ENCODE peak calls at places on chromosomes 7 and 10, in eight cellular contexts. C is A549; Y is HCT116; I is Karpas-422; X is aorta; Z is sigmoid colon; S is CD8-positive, alpha-beta memory T cell; P is heart right ventricle. V is an unnamed sample.

GRCh38 chr10:91549296-91549695 is 83.6 kb downstream of the PPP1R3C start:
- DNase-seq in Y (no peak), I (no peak), P (no peak), Z (no peak), X (no peak), S (no peak), C (no peak), V (no peak)

GRCh38 chr7:45721949-45722598 is 147.9 kb downstream of the ADCY1 start:
- DNase-seq in S (no peak), C (no peak), X (no peak), Z (no peak), P (no peak), Y (no peak), I (no peak), V (no peak)

GRCh38 chr10:35412900-35413491 is 76.7 kb downstream of the CCNY start:
- DNase-seq in C (no peak), P (no peak), Z (peak; percentile 11), S (no peak), I (no peak), X (no peak), Y (no peak), V (no peak)

GRCh38 chr10:120984221-120984620 is 133.1 kb downstream of the WDR11 start:
- DNase-seq in I (no peak), P (no peak), X (no peak), C (no peak), S (no peak), Y (no peak), Z (no peak), V (no peak)

GRCh38 chr7:130133029-130133774 is 62.9 kb downstream of the KLHDC10 start:
- DNase-seq in S (no peak), Y (no peak), C (no peak), I (no peak), X (no peak), P (no peak), Z (no peak), V (no peak)

GRCh38 chr10:125608474-125608873 is 74.5 kb downstream of the TEX36 start:
- DNase-seq in P (no peak), Z (no peak), S (no peak), Y (no peak), I (no peak), X (no peak), C (no peak), V (no peak)

GRCh38 chr10:21078410-21079329 is 181.6 kb upstream of the NEBL start:
- DNase-seq in Z (peak; percentile 68), X (peak; percentile 54), I (peak; percentile 79), C (peak; percentile 81), S (no peak), Y (peak; percentile 58), P (peak; percentile 72), V (peak; percentile 62)

GRCh38 chr10:8036521-8037198 is 17.8 kb upstream of the GATA3 start:
- DNase-seq in C (no peak), X (no peak), S (no peak), Y (no peak), P (no peak), Z (no peak), I (no peak), V (no peak)

GRCh38 chr10:80598084-80598798 is 60.5 kb downstream of the SH2D4B start:
- DNase-seq in Y (no peak), C (no peak), S (no peak), I (peak; percentile 41), Z (peak; percentile 1), X (no peak), P (no peak), V (no peak)

GRCh38 chr10:101655581-101655980 is 39.4 kb downstream of the FBXW4 start:
- DNase-seq in X (no peak), S (no peak), P (peak; percentile 8), Z (peak; percentile 84), C (no peak), I (no peak), Y (no peak), V (no peak)

GRCh38 chr7:6179620-6180343 is 92.6 kb downstream of the CYTH3 start:
- DNase-seq in X (no peak), P (no peak), Z (peak; percentile 34), S (no peak), I (no peak), Y (no peak), C (no peak), V (no peak)

GRCh38 chr10:86888585-86889381 is 68.6 kb downstream of the MMRN2 start:
- DNase-seq in X (no peak), Z (no peak), C (no peak), P (no peak), S (no peak), I (peak; percentile 78), Y (no peak), V (no peak)

GRCh38 chr7:54725255-54725654 is 33.8 kb downstream of the SEC61G start:
- DNase-seq in I (no peak), P (no peak), X (no peak), Z (no peak), C (peak; percentile 61), Y (no peak), S (no peak), V (no peak)

GRCh38 chr10:72800000-72800740 is 93.4 kb upstream of the OIT3 start:
- DNase-seq in X (no peak), S (no peak), Y (no peak), P (no peak), C (no peak), Z (no peak), I (no peak), V (no peak)

GRCh38 chr10:43881657-43882056 is 233.0 kb upstream of the ZNF32 start:
- DNase-seq in Z (no peak), C (no peak), S (no peak), P (no peak), Y (no peak), I (no peak), X (no peak), V (no peak)

GRCh38 chr10:43282881-43283280 is 16.0 kb upstream of the RASGEF1A start:
- DNase-seq in X (no peak), Y (no peak), Z (no peak), P (no peak), S (no peak), C (no peak), I (no peak), V (no peak)

GRCh38 chr10:22630229-22631174 is 83.9 kb downstream of the PIP4K2A start:
- DNase-seq in S (no peak), Z (no peak), Y (no peak), P (no peak), X (no peak), C (no peak), I (peak; percentile 58), V (no peak)

GRCh38 chr7:87416682-87417587 is 58.5 kb downstream of the ABCB4 start:
- DNase-seq in C (peak; percentile 67), I (peak; percentile 89), Z (no peak), S (peak; percentile 54), P (peak; percentile 66), X (peak; percentile 56), Y (peak; percentile 62), V (no peak)

DNA sequence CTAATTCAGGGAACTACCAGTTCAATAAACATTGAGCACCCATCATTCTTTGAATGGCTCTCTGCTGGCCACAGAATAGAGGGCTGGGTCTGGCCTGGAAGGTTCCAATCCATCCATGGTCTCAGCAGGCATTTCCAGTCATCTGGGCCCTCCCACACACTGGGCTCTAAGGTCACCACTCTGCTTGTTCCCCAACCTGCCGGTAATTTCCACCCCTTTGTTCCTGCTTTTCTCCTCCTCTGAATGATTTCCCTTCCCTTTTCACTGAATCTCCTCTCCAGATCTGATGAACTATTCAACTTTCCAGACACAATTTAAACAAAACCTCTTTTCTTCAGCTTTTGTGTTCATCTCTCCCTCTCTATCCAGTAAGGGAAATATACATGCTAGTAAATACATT is 2.6 kb downstream of the BZW2 start:
- DNase-seq in X (no peak), S (no peak), Z (no peak), I (no peak), C (no peak), Y (no peak), P (no peak), V (no peak)
- H3K4me1 ChIP-seq in X (no peaks in the 10 kb centered on the region), S (peaks cover 50% of the 10 kb centered on the region), Z (no peaks in the 10 kb centered on the region), I (peaks cover 48% of the 10 kb centered on the region), C (peaks cover 53% of the 10 kb centered on the region), Y (peaks cover 35% of the 10 kb centered on the region), P (peaks cover 72% of the 10 kb centered on the region), V (peaks cover 76% of the 10 kb centered on the region)

DNA sequence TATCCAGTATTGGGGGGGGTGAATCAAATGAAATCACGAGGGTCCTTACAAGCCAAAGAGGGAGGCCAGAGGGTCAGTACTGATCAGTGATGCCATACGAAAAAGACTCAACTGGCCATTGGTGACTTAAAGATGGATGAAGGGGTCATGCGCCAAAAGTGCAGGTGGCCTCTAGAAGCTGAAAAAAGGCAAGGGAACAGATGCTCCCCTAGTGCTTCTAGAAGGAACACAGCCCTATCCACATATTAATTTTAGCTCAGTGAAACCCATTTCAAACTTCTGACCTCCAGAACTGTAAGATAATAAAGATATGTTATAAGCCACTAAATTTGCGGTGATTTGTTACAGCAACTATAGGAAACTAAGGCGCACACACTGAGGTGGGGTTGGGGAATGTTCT is 62.5 kb downstream of the ABI1 start:
- DNase-seq in Z (no peak), Y (no peak), P (no peak), S (no peak), X (no peak), C (no peak), I (no peak), V (no peak)
- H3K4me1 ChIP-seq in Z (no peaks in the 10 kb centered on the region), Y (no peaks in the 10 kb centered on the region), P (peaks cover 39% of the 10 kb centered on the region), S (peaks cover 23% of the 10 kb centered on the region), X (no peaks in the 10 kb centered on the region), C (peaks cover 3% of the 10 kb centered on the region), I (peaks cover 82% of the 10 kb centered on the region), V (peaks cover 10% of the 10 kb centered on the region)

DNA sequence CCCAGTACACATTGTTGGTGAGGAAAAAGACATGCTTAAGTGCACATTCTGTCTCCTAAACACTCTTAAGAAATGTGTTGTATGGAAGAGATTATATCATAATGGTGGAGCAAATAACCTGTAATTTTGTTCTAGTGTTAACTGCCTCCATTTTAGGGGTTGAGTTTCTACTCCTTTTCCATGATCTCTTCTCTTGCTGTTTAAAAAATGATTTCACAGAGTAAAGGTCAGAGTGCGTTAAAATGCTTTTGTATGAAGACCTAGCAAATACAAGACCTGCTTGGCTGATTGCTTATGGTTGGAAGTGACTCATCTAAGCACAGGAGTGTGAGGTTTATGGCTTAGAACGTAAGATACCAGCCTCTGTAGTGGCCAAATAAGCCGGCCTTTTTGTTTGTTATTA is 123.6 kb downstream of the LRRC4 start:
- DNase-seq in X (no peak), C (no peak), I (no peak), Y (no peak), Z (no peak), S (no peak), P (no peak), V (no peak)
- H3K4me1 ChIP-seq in X (no peaks in the 10 kb centered on the region), C (peaks cover 5% of the 10 kb centered on the region), I (peaks cover 70% of the 10 kb centered on the region), Y (peaks cover 12% of the 10 kb centered on the region), Z (no peaks in the 10 kb centered on the region), S (no peaks in the 10 kb centered on the region), P (no peaks in the 10 kb centered on the region), V (no peaks in the 10 kb centered on the region)

DNA sequence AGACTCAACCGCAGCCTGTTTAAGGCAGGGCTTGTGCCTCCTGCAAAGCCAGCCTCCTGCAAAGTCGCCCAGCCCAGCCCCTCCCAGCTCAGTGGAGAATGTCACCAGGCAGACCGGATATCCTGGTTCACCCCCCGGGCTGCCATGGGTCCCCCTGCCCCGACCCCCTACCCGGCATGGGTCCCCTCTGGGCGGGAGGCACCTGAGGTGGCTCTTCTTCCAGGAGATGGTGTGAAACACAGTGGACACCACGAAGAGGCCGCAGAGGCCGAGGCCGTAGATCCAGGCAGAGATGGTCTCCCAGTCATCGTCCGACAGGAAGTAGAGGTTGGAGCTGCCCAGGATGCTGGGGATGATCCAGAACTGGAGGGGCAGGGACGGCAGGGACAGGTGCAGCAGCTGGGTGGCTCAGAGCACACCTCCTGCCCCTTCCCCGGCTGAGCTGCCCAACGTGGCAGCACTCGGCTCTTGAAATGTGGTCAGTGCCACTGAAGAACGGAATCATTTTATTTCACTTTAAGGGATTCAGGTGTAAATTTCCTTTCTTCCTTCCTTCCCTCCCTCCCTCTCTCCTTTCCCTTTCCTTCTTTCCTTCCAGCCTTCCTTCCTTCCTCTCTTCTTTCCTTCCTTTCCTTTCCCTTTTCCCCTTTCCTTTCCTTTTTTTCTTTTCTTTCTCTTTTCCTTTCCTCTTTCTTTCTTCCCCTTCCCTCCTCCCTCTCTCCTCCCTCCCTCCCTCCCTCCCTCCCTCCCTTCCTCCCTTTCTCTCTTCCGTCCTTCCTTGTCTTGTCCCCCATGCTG is 36.7 kb upstream of the RADIL start:
- DNase-seq in Z (no peak), X (no peak), I (no peak), Y (no peak), P (no peak), C (no peak), S (no peak), V (no peak)
- H3K4me1 ChIP-seq in Z (no peaks in the 10 kb centered on the region), X (no peaks in the 10 kb centered on the region), I (no peaks in the 10 kb centered on the region), Y (no peaks in the 10 kb centered on the region), P (no peaks in the 10 kb centered on the region), C (no peaks in the 10 kb centered on the region), S (no peaks in the 10 kb centered on the region), V (no peaks in the 10 kb centered on the region)

V was measured in heart left ventricle.